ENCODE peak calls at places on chromosomes 1 and 21, in six cellular contexts. Y is OCI-LY7, W is T-helper 1 cell, T is psoas muscle, V is dorsolateral prefrontal cortex, J is mesenchymal stem cell. P is an unnamed sample.

GRCh38 chr1:93448983-93449805 is 1.3 kb downstream of the FNBP1L start:
- DNase-seq in Y (no peak), W (no peak), T (no peak), V (no peak), J (peak; percentile 55), P (no peak)

GRCh38 chr1:67791686-67792475 is 41.4 kb downstream of the GNG12 start:
- DNase-seq in Y (no peak), W (no peak), T (no peak), V (no peak), J (peak; percentile 87), P (no peak)

GRCh38 chr21:41433566-41433965 is 7.5 kb downstream of the MX1 start:
- DNase-seq in Y (no peak), W (no peak), T (no peak), V (no peak), J (no peak), P (no peak)

GRCh38 chr21:30186242-30186641 is 19.6 kb upstream of the CLDN17 start:
- DNase-seq in Y (no peak), W (no peak), T (no peak), V (no peak), J (no peak), P (no peak)

GRCh38 chr1:29532741-29533140 is 296.4 kb downstream of the PTPRU start:
- DNase-seq in Y (no peak), W (no peak), T (no peak), V (no peak), J (no peak), P (no peak)

GRCh38 chr1:23673086-23673813 is 18.4 kb upstream of the RPL11 start:
- DNase-seq in Y (no peak), W (no peak), T (peak; percentile 31), V (no peak), J (peak; percentile 67), P (no peak)

GRCh38 chr1:41935226-41935625 is 16.5 kb upstream of the HIVEP3 start:
- DNase-seq in Y (no peak), W (no peak), T (no peak), V (no peak), J (peak; percentile 23), P (no peak)

GRCh38 chr1:114986286-114986685 is 43.3 kb upstream of the TSHB start:
- DNase-seq in Y (no peak), W (no peak), T (no peak), V (no peak), J (no peak), P (no peak)

GRCh38 chr1:233341117-233341516 is 13.6 kb downstream of the MAP3K21 start:
- DNase-seq in Y (no peak), W (no peak), T (no peak), V (no peak), J (no peak), P (no peak)

GRCh38 chr21:39687069-39687468 is 57.9 kb upstream of the IGSF5 start:
- DNase-seq in Y (no peak), W (no peak), T (no peak), V (no peak), J (no peak), P (no peak)

GRCh38 chr1:24111998-24112380 is at the start of gene MYOM3:
- DNase-seq in Y (no peak), W (no peak), T (no peak), V (no peak), J (no peak), P (no peak)

GRCh38 chr1:31657972-31658510 is 13.4 kb upstream of the PEF1 start:
- DNase-seq in Y (no peak), W (no peak), T (no peak), V (no peak), J (no peak), P (no peak)

GRCh38 chr1:231553320-231553719 is 24.9 kb downstream of the TSNAX start:
- DNase-seq in Y (no peak), W (no peak), T (no peak), V (no peak), J (no peak), P (no peak)

P was measured in activated T-helper 9 cell treated with anti-CD3 and anti-CD28 coated beads, Interleukin-2, amount 50 U/mL, for 16 hours.